ENCODE peak calls at places on chromosomes 7 and 10, in four cellular contexts. H is HepG2, C is K562, G is HCT116. R is an unnamed sample.
A peak's percentile ranks its signal among the peaks of the same experiment; 100 is the strongest.

GRCh38 chr10:60480865-60481563 is 91.3 kb upstream of the ANK3 start:
- DNase-seq in C (no peak), H (no peak), G (peak; percentile 12), R (peak; percentile 78)

GRCh38 chr7:19210883-19211282 is 65.7 kb upstream of the FERD3L start:
- DNase-seq in G (no peak), C (no peak), H (no peak), R (no peak)

GRCh38 chr7:157612664-157613561 is 276.1 kb downstream of the DNAJB6 start:
- DNase-seq in G (no peak), H (no peak), C (no peak), R (no peak)

GRCh38 chr7:12493407-12493806 is 77.1 kb upstream of the SCIN start:
- DNase-seq in C (peak; percentile 12), G (no peak), H (no peak), R (no peak)

GRCh38 chr10:119207713-119208552 is 562 bp downstream of the GRK5 start:
- DNase-seq in G (no peak), H (peak; percentile 65), C (no peak), R (no peak)

GRCh38 chr10:73866621-73867020 is 7.7 kb downstream of the CAMK2G start:
- DNase-seq in G (no peak), C (no peak), H (no peak), R (no peak)

GRCh38 chr10:68982389-68982788 is 6.2 kb upstream of the KIFBP start:
- DNase-seq in C (peak; percentile 12), H (no peak), G (no peak), R (no peak)

GRCh38 chr10:43259981-43260761 is 6.7 kb downstream of the RASGEF1A start:
- DNase-seq in C (no peak), G (no peak), H (no peak), R (no peak)

GRCh38 chr10:46305986-46306385 is 19.2 kb downstream of the ANTXRL start:
- DNase-seq in G (no peak), C (no peak), H (no peak), R (no peak)

GRCh38 chr7:51961804-51962203 is 645.2 kb upstream of the COBL start:
- DNase-seq in G (no peak), H (no peak), C (no peak), R (no peak)

GRCh38 chr7:139651308-139651707 is 126.5 kb downstream of the HIPK2 start:
- DNase-seq in C (no peak), G (no peak), H (no peak), R (peak; percentile 86)

GRCh38 chr7:157116762-157117161 is 22.0 kb upstream of the UBE3C start:
- DNase-seq in C (no peak), H (no peak), G (no peak), R (no peak)

GRCh38 chr10:87794285-87794684 is 23.7 kb downstream of the ATAD1 start:
- DNase-seq in H (no peak), C (no peak), G (no peak), R (no peak)

GRCh38 chr7:157329447-157329846 is 7.4 kb upstream of the DNAJB6 start:
- DNase-seq in H (no peak), C (no peak), G (no peak), R (no peak)

GRCh38 chr7:25862254-25862992 is 289.6 kb upstream of the NFE2L3 start:
- DNase-seq in H (peak; percentile 56), C (peak; percentile 98), G (peak; percentile 100), R (peak; percentile 93)

GRCh38 chr7:139968931-139969330 is 93.8 kb downstream of the PARP12 start:
- DNase-seq in H (no peak), C (no peak), G (no peak), R (no peak)

GRCh38 chr10:104028146-104028545 is 57.5 kb downstream of the COL17A1 start:
- DNase-seq in H (peak; percentile 13), G (peak; percentile 29), C (no peak), R (no peak)

DNA sequence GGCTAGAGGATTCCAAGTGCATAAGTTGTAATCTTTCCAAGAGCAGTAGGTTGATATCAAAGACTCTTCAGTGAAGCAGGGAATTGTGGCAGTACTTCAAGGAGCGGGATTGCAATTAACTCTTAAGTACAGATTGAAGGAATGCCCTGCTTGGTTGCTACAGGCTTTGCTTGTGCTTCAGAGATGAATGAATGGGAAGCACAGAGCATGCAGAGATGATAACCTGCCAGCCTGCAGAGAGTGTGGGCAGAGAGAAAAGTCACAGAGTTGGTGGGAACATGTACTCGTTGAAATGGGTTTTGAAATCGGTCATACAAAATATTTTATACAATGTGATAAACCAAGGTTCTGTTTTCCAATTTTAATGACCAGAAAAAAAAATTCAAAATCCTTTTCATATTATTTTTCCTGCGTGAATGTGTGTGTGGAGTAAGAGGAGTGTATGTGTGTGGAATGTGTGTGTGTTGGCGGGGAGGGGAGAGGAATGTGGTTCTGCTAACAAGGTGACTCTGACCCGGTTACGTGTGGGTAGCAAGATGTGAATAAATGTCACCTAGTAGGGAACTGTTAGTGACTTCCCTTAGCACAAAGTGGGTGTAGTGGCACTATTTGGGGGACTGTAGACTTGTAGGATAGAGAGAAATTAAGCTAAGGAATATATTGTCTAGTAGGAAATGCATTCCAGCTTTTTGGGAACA is 697.8 kb downstream of the GATA3 start:
- DNase-seq in G (no peak), H (no peak), C (no peak), R (no peak)
- TF ChIP-seq TCF7L2 in G (no peak), H (no peak), C (no peak), R (no peak)

GRCh38 chr10:86790394-86790793 is 34.0 kb downstream of the BMPR1A start:
- DNase-seq in G (no peak), C (no peak), H (no peak), R (no peak)

GRCh38 chr10:86795353-86795752 is 38.9 kb downstream of the BMPR1A start:
- DNase-seq in C (no peak), H (peak; percentile 12), G (peak; percentile 34), R (peak; percentile 5)

GRCh38 chr10:86793696-86794095 is 37.3 kb downstream of the BMPR1A start:
- DNase-seq in H (no peak), C (no peak), G (no peak), R (no peak)

GRCh38 chr10:86798030-86798429 is 41.6 kb downstream of the BMPR1A start:
- DNase-seq in H (no peak), C (no peak), G (no peak), R (no peak)

GRCh38 chr10:86792768-86793167 is 36.3 kb downstream of the BMPR1A start:
- DNase-seq in G (no peak), H (no peak), C (no peak), R (no peak)
- H3K27ac ChIP-seq in G (no peak overlapping the region), H (no peak overlapping the region), C (no peak overlapping the region), R (no peak overlapping the region)

GRCh38 chr7:91446819-91447218 is 182.6 kb downstream of the FZD1 start:
- DNase-seq in C (no peak), G (no peak), H (no peak), R (no peak)

DNA sequence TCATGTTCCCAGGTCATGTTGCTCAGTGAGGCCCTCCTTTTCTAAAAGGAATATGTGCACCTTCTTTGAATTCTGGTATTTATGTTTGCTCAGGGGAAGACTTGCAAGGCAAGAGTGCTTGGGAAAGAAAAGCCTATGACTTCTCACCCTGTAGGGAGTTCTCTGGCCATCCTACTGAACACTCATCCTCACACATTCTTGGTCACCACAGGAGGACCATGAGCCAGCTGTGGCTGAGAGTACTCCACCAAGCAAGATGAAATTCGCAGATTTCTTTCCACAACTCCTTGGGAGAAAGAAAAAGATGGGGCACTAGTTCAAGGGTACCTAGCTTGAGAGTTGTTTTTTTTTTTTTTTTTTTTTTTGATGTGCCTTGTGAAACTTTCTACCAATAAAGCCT is 179.6 kb downstream of the FZD1 start:
- DNase-seq in H (no peak), C (no peak), G (no peak), R (no peak)
- TF ChIP-seq TCF7L2 in H (no peak), C (no peak), G (no peak), R (no peak)

GRCh38 chr7:101129603-101130117 is 2.8 kb downstream of the SERPINE1 start:
- DNase-seq in G (no peak), H (no peak), C (no peak), R (no peak)
- H3K27ac ChIP-seq in G (no peak overlapping the region), H (no peak overlapping the region), C (no peak overlapping the region), R (peak overlapping the region; percentile 98)

GRCh38 chr10:6382081-6382480 is 179.3 kb downstream of the PFKFB3 start:
- DNase-seq in H (no peak), G (no peak), C (no peak), R (no peak)
- TF ChIP-seq TCF7L2 in H (no peak), G (no peak), C (no peak), R (no peak)

GRCh38 chr7:148986737-148987009 is 41.6 kb downstream of the PDIA4 start:
- DNase-seq in G (no peak), C (peak; percentile 13), H (no peak), R (no peak)

GRCh38 chr7:148987010-148987750 is 41.1 kb downstream of the PDIA4 start:
- DNase-seq in H (peak; percentile 87), C (peak; percentile 98), G (peak; percentile 87), R (peak; percentile 91)

GRCh38 chr7:148983220-148984146 is 44.8 kb downstream of the PDIA4 start:
- DNase-seq in G (peak; percentile 62), C (peak; percentile 89), H (peak; percentile 63), R (peak; percentile 91)

GRCh38 chr7:148979827-148980226 is 48.5 kb downstream of the PDIA4 start:
- DNase-seq in G (no peak), H (no peak), C (no peak), R (no peak)

DNA sequence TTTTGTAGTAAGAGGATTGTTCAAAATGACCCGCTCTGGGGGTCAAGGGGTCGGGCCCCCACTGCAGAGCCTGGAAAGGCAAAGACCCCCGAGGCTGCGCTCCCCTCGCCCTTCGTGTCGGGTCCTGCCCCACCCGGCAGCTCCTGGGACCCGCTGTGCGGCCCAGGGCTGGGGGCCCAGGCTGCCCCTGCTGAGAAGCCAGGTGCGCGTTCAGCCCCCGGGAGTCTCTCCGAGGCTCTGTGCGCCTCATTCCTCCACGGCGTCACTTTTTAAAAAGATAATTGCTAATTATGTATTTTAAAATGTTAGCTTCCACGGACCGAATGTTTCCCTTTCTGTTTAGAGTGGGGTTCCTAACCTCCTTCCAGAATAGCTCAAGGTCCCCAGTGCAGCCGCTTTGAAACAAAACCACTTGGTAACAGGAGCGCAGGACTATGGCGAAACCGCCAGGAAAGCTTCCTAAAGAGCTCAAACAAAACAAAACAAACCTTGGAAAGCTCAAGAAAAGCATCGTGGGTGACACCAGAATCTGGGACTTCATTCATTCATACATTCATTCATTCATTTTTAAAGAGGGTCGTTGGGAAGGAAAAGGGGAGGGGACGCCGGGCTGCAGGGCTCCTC is 45.6 kb downstream of the PDIA4 start:
- DNase-seq in G (no peak), C (peak; percentile 23), H (no peak), R (no peak)
- H3K27ac ChIP-seq in G (no peak overlapping the region), C (no peak overlapping the region), H (no peak overlapping the region), R (no peak overlapping the region)

GRCh38 chr10:110833234-110833940 is 38.3 kb upstream of the PDCD4 start:
- DNase-seq in G (no peak), H (peak; percentile 62), C (peak; percentile 15), R (no peak)

GRCh38 chr10:110835841-110836240 is 35.9 kb upstream of the PDCD4 start:
- DNase-seq in C (no peak), G (no peak), H (no peak), R (no peak)

GRCh38 chr10:110834622-110835219 is 37.0 kb upstream of the PDCD4 start:
- DNase-seq in H (peak; percentile 50), C (no peak), G (no peak), R (no peak)

GRCh38 chr10:110837418-110838120 is 34.2 kb upstream of the PDCD4 start:
- DNase-seq in G (no peak), H (peak; percentile 68), C (no peak), R (no peak)

GRCh38 chr10:110833941-110834621 is 37.6 kb upstream of the PDCD4 start:
- DNase-seq in H (no peak), C (no peak), G (no peak), R (no peak)
- TF ChIP-seq TCF7L2 in H (no peak), C (no peak), G (no peak), R (no peak)

R was measured in Panc1.